ENCODE peak calls at places on chromosomes 16 and 17, in five cellular contexts. One of them, this sample, is unnamed.

GRCh38 chr16:20918486-20919239 is 18.1 kb downstream of the LYRM1 start:
- DNase-seq in psoas muscle: peak; percentile 75
- DNase-seq in breast epithelium: no peak
- DNase-seq in body of pancreas: peak; percentile 40
- DNase-seq in GM23248: peak; percentile 90
- DNase-seq in this sample: no peak

GRCh38 chr16:82641336-82641984 is 14.7 kb downstream of the CDH13 start:
- DNase-seq in body of pancreas: no peak
- DNase-seq in psoas muscle: no peak
- DNase-seq in GM23248: peak; percentile 46
- DNase-seq in breast epithelium: no peak
- DNase-seq in this sample: no peak

GRCh38 chr17:75774988-75775668 is 9.5 kb upstream of the UNK start:
- DNase-seq in GM23248: no peak
- DNase-seq in body of pancreas: peak; percentile 63
- DNase-seq in breast epithelium: peak; percentile 49
- DNase-seq in psoas muscle: peak; percentile 63
- DNase-seq in this sample: no peak

GRCh38 chr16:53083123-53083522 is 28.3 kb downstream of the CHD9 start:
- DNase-seq in breast epithelium: no peak
- DNase-seq in psoas muscle: no peak
- DNase-seq in body of pancreas: no peak
- DNase-seq in GM23248: peak; percentile 53
- DNase-seq in this sample: no peak

GRCh38 chr17:69818467-69818866 is 256.6 kb upstream of the KCNJ16 start:
- DNase-seq in GM23248: no peak
- DNase-seq in body of pancreas: no peak
- DNase-seq in breast epithelium: no peak
- DNase-seq in psoas muscle: no peak
- DNase-seq in this sample: no peak

GRCh38 chr17:33260638-33261037 is 32.5 kb downstream of the ASIC2 start:
- DNase-seq in GM23248: no peak
- DNase-seq in psoas muscle: no peak
- DNase-seq in body of pancreas: no peak
- DNase-seq in breast epithelium: no peak
- DNase-seq in this sample: no peak

GRCh38 chr17:44137891-44138709 is 3.6 kb upstream of the HROB start:
- DNase-seq in psoas muscle: peak; percentile 88
- DNase-seq in GM23248: peak; percentile 100
- DNase-seq in breast epithelium: peak; percentile 72
- DNase-seq in body of pancreas: peak; percentile 91
- DNase-seq in this sample: peak; percentile 88

GRCh38 chr16:58196898-58197313 is 1.0 kb downstream of the CSNK2A2 start:
- DNase-seq in breast epithelium: no peak
- DNase-seq in body of pancreas: no peak
- DNase-seq in psoas muscle: no peak
- DNase-seq in GM23248: peak; percentile 62
- DNase-seq in this sample: no peak

GRCh38 chr17:31273511-31273910 is 23.5 kb downstream of the OMG start:
- DNase-seq in GM23248: no peak
- DNase-seq in body of pancreas: no peak
- DNase-seq in psoas muscle: no peak
- DNase-seq in breast epithelium: no peak
- DNase-seq in this sample: no peak

GRCh38 chr16:1414532-1415265 is at the start of gene UNKL:
- DNase-seq in psoas muscle: peak; percentile 90
- DNase-seq in GM23248: peak; percentile 74
- DNase-seq in body of pancreas: peak; percentile 84
- DNase-seq in breast epithelium: no peak
- DNase-seq in this sample: peak; percentile 87

GRCh38 chr17:42894283-42895184 is 6.1 kb upstream of the G6PC1 start:
- DNase-seq in body of pancreas: peak; percentile 88
- DNase-seq in breast epithelium: no peak
- DNase-seq in psoas muscle: no peak
- DNase-seq in GM23248: no peak
- DNase-seq in this sample: no peak
- H3K4me3 ChIP-seq in body of pancreas: no peak overlapping the region
- H3K4me3 ChIP-seq in breast epithelium: no peak overlapping the region
- H3K4me3 ChIP-seq in psoas muscle: peak overlapping the region; percentile 15
- H3K4me3 ChIP-seq in GM23248: no peak overlapping the region
- H3K4me3 ChIP-seq in this sample: no peak overlapping the region

GRCh38 chr17:81230043-81230820 is 7.5 kb upstream of the CEP131 start:
- DNase-seq in breast epithelium: no peak
- DNase-seq in GM23248: no peak
- DNase-seq in psoas muscle: peak; percentile 54
- DNase-seq in body of pancreas: no peak
- DNase-seq in this sample: no peak

GRCh38 chr17:81228420-81228819 is 5.7 kb upstream of the CEP131 start:
- DNase-seq in breast epithelium: no peak
- DNase-seq in GM23248: no peak
- DNase-seq in psoas muscle: no peak
- DNase-seq in body of pancreas: no peak
- DNase-seq in this sample: no peak

GRCh38 chr17:81229666-81229920 is 6.8 kb upstream of the CEP131 start:
- DNase-seq in breast epithelium: no peak
- DNase-seq in psoas muscle: no peak
- DNase-seq in GM23248: no peak
- DNase-seq in body of pancreas: no peak
- DNase-seq in this sample: no peak

GRCh38 chr17:81231121-81231645 is 7.7 kb downstream of the TEPSIN start:
- DNase-seq in GM23248: no peak
- DNase-seq in breast epithelium: no peak
- DNase-seq in psoas muscle: no peak
- DNase-seq in body of pancreas: no peak
- DNase-seq in this sample: no peak

DNA sequence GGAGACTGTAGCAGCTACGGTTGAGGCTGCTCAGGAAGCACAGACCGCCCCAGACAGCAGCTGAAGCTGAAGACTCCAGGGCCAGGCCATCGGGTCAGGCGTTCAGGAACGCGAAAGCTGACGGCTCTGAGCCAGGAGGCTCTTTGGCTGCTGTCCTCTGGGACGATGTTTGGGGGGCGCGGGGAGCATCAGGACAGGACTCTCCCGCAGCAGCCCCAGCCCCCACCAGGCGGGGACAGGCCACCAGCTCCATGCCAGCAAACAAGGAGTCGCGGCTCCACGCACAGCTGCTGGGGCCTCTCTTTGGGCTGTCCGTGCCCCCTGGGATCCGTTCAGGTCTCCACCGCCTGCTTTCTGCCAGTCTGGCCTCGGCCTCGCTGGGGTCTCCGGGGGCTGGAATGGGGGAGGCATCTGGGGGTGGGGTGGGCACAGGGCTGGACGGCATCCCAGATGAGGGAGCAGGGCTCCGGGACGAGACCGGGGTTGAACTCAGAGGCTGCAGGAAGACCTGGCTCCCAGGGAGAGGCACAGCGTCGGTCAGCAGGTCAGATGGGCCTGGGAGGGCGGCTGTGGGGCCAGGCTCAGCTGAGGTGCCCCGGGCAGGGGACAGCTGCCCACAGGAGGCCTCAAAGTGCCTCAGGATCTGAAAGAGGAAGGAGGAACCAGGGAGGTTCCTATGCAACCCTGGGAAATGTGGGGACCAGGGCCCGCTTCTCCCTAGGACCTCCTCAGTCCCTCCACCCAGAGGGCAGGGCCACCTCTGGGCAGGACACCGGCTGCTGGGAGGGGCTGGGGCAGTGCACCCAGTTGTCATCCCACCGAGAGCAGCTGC is 6.3 kb upstream of the CEP131 start:
- DNase-seq in body of pancreas: no peak
- DNase-seq in breast epithelium: no peak
- DNase-seq in psoas muscle: no peak
- DNase-seq in GM23248: no peak
- DNase-seq in this sample: no peak
- H3K36me3 ChIP-seq in body of pancreas: peaks cover 4% of the 10 kb centered on the region
- H3K36me3 ChIP-seq in breast epithelium: no peaks in the 10 kb centered on the region
- H3K36me3 ChIP-seq in psoas muscle: no peaks in the 10 kb centered on the region
- H3K36me3 ChIP-seq in GM23248: no peaks in the 10 kb centered on the region
- H3K36me3 ChIP-seq in this sample: no peaks in the 10 kb centered on the region

DNA sequence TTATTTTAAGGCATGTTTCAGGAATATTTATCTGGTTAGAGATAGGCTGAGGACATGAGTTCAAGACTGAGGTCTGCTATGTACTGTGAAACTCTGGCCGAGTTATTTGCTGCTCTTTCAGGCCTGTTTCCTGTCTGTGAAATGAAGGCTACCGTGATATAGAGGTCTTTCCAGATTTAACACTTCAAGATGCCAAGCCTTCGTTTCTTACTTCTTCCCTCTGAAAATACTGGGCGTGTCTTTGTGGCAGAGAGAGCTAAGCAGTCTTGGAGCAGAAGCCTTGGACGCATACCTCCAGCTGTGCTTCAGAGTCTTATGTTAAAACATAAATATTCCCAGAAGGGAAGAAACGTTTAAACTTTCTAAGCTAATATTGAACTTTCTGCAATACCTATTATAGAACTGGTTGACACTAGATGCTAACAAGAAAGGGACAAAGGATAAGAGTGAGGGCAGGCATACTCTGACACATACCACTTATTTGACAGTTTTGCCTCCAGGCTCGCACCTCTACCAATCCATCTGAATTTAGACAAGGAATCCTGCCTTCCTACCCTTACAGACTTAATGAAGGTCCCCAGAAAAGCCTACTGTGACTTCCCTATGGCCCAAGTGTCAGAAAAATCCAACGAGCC is 17.5 kb downstream of the WIPI1 start:
- DNase-seq in body of pancreas: no peak
- DNase-seq in breast epithelium: no peak
- DNase-seq in GM23248: no peak
- DNase-seq in psoas muscle: no peak
- DNase-seq in this sample: no peak
- H3K4me1 ChIP-seq in body of pancreas: peaks cover 16% of the 10 kb centered on the region
- H3K4me1 ChIP-seq in breast epithelium: peaks cover 6% of the 10 kb centered on the region
- H3K4me1 ChIP-seq in GM23248: peaks cover 25% of the 10 kb centered on the region
- H3K4me1 ChIP-seq in psoas muscle: peaks cover 65% of the 10 kb centered on the region
- H3K4me1 ChIP-seq in this sample: peaks cover 11% of the 10 kb centered on the region

GRCh38 chr17:4607261-4607731 is 23.0 kb downstream of the SMTNL2 start:
- DNase-seq in psoas muscle: peak; percentile 62
- DNase-seq in GM23248: no peak
- DNase-seq in body of pancreas: no peak
- DNase-seq in breast epithelium: no peak
- DNase-seq in this sample: no peak
- H3K4me3 ChIP-seq in psoas muscle: peak overlapping the region; percentile 5
- H3K4me3 ChIP-seq in GM23248: no peak overlapping the region
- H3K4me3 ChIP-seq in body of pancreas: no peak overlapping the region
- H3K4me3 ChIP-seq in breast epithelium: no peak overlapping the region
- H3K4me3 ChIP-seq in this sample: no peak overlapping the region

GRCh38 chr16:19748389-19749110 is 30.5 kb downstream of the IQCK start:
- DNase-seq in body of pancreas: no peak
- DNase-seq in breast epithelium: no peak
- DNase-seq in GM23248: peak; percentile 7
- DNase-seq in psoas muscle: no peak
- DNase-seq in this sample: peak; percentile 20

GRCh38 chr16:19751478-19751877 is 33.4 kb downstream of the IQCK start:
- DNase-seq in psoas muscle: no peak
- DNase-seq in breast epithelium: no peak
- DNase-seq in body of pancreas: no peak
- DNase-seq in GM23248: no peak
- DNase-seq in this sample: no peak

GRCh38 chr16:19746561-19746960 is 28.5 kb downstream of the IQCK start:
- DNase-seq in body of pancreas: no peak
- DNase-seq in psoas muscle: no peak
- DNase-seq in GM23248: no peak
- DNase-seq in breast epithelium: no peak
- DNase-seq in this sample: peak; percentile 30

GRCh38 chr16:19745286-19746018 is 27.4 kb downstream of the IQCK start:
- DNase-seq in body of pancreas: no peak
- DNase-seq in psoas muscle: no peak
- DNase-seq in GM23248: peak; percentile 62
- DNase-seq in breast epithelium: no peak
- DNase-seq in this sample: no peak

DNA sequence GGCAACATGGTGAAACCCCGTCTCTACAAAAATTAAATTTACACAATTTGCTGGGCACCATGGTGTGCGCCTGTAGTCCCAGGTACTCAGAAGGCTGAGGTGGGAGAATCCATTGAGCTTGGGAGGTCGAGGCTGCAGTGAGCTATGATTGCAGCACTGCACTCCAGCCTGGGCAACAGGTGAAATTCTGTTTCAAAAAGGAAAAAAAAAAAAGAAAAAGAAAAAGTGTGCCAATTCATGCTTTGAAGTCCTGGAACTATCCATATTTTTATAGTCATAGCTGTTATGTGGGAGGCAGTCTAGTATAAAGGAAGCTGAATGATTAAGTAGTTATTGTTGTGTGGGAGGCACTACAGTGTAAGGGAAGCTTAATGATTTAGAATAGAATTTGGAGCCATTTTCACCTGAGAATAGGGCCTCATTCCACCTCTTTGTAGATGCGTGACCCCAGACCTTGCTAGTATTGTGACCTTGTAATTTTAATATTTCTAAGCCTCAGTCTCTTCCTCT is 31.6 kb downstream of the IQCK start:
- DNase-seq in body of pancreas: no peak
- DNase-seq in breast epithelium: no peak
- DNase-seq in GM23248: no peak
- DNase-seq in psoas muscle: no peak
- DNase-seq in this sample: no peak
- H3K36me3 ChIP-seq in body of pancreas: no peaks in the 10 kb centered on the region
- H3K36me3 ChIP-seq in breast epithelium: no peaks in the 10 kb centered on the region
- H3K36me3 ChIP-seq in GM23248: no peaks in the 10 kb centered on the region
- H3K36me3 ChIP-seq in psoas muscle: no peaks in the 10 kb centered on the region
- H3K36me3 ChIP-seq in this sample: no peaks in the 10 kb centered on the region

GRCh38 chr16:56670640-56670934 is 973 bp downstream of the MT1H start:
- DNase-seq in psoas muscle: no peak
- DNase-seq in body of pancreas: no peak
- DNase-seq in breast epithelium: no peak
- DNase-seq in GM23248: no peak
- DNase-seq in this sample: no peak
- H3K4me1 ChIP-seq in psoas muscle: no peaks in the 10 kb centered on the region
- H3K4me1 ChIP-seq in body of pancreas: peaks cover 48% of the 10 kb centered on the region
- H3K4me1 ChIP-seq in breast epithelium: no peaks in the 10 kb centered on the region
- H3K4me1 ChIP-seq in GM23248: no peaks in the 10 kb centered on the region
- H3K4me1 ChIP-seq in this sample: no peaks in the 10 kb centered on the region